ENCODE peak calls at places on chromosomes 2 and 18, in five cellular contexts. C is Peyer's patch; A is tibial nerve; H is upper lobe of right lung; K is CD8-positive, alpha-beta T cell. S is an unnamed sample.

GRCh38 chr2:71742953-71743601 is 289.7 kb downstream of the DYSF start:
- DNase-seq in A (peak), C (no peak), K (no peak), H (no peak), S (no peak)

GRCh38 chr2:162613839-162614238 is 224.7 kb downstream of the KCNH7 start:
- DNase-seq in C (no peak), A (no peak), K (no peak), H (no peak), S (no peak)

GRCh38 chr2:134690629-134691215 is 28.1 kb downstream of the TMEM163 start:
- DNase-seq in C (no peak), H (no peak), A (no peak), K (no peak), S (no peak)

GRCh38 chr2:229586746-229587705 is 127.3 kb downstream of the DNER start:
- DNase-seq in H (peak), A (peak), K (no peak), C (peak), S (no peak)

GRCh38 chr2:189580662-189581353 is at the start of gene SLC40A1:
- DNase-seq in H (peak), C (peak), A (peak), K (peak), S (peak)

GRCh38 chr2:188158337-188159100 is 133.2 kb upstream of the GULP1 start:
- DNase-seq in C (no peak), A (no peak), H (no peak), K (no peak), S (no peak)

GRCh38 chr2:127051116-127051779 is 55.7 kb downstream of the BIN1 start:
- DNase-seq in C (peak), A (no peak), H (peak), K (no peak), S (no peak)

GRCh38 chr2:88265352-88265960 is 95.3 kb downstream of the THNSL2 start:
- DNase-seq in C (no peak), H (no peak), A (no peak), K (no peak), S (no peak)

GRCh38 chr2:40935349-40935748 is 483.5 kb upstream of the SLC8A1 start:
- DNase-seq in A (no peak), H (no peak), K (no peak), C (no peak), S (no peak)

GRCh38 chr2:165827921-165828276 is 33.9 kb upstream of the GALNT3 start:
- DNase-seq in A (no peak), H (no peak), C (no peak), K (no peak), S (no peak)

GRCh38 chr2:119352357-119352756 is 14.3 kb downstream of the C2orf76 start:
- DNase-seq in H (no peak), K (no peak), C (no peak), A (no peak), S (no peak)

GRCh38 chr18:32707586-32707985 is 65.2 kb downstream of the KLHL14 start:
- DNase-seq in C (no peak), H (no peak), A (no peak), K (no peak), S (no peak)

GRCh38 chr2:139394801-139395200 is 614.6 kb upstream of the NXPH2 start:
- DNase-seq in H (no peak), A (no peak), K (no peak), C (no peak), S (no peak)

GRCh38 chr2:111121028-111121872 is 536 bp downstream of the BCL2L11 start:
- DNase-seq in H (peak), K (peak), C (peak), A (peak), S (peak)

GRCh38 chr18:64037812-64038414 is 68.0 kb downstream of the SERPINB8 start:
- DNase-seq in H (no peak), A (no peak), K (no peak), C (no peak), S (no peak)

GRCh38 chr2:235050992-235051351 is 99.2 kb downstream of the SH3BP4 start:
- DNase-seq in H (peak), C (peak), A (peak), K (no peak), S (no peak)

GRCh38 chr2:202774104-202774503 is 97.5 kb downstream of the ICA1L start:
- DNase-seq in A (no peak), K (no peak), C (no peak), H (no peak), S (no peak)

GRCh38 chr18:3821524-3821923 is 371.6 kb downstream of the TGIF1 start:
- DNase-seq in A (no peak), K (no peak), H (no peak), C (no peak), S (no peak)

GRCh38 chr2:191555092-191555742 is 122.7 kb upstream of the NABP1 start:
- DNase-seq in H (peak), A (peak), C (peak), K (peak), S (peak)

GRCh38 chr2:66462196-66462825 is 27.4 kb downstream of the MEIS1 start:
- DNase-seq in K (no peak), A (no peak), C (no peak), H (no peak), S (no peak)

GRCh38 chr2:101958071-101958470 is 33.7 kb upstream of the IL1R2 start:
- DNase-seq in H (no peak), C (no peak), K (no peak), A (no peak), S (no peak)

GRCh38 chr2:36597532-36598377 is at the start of gene FEZ2:
- DNase-seq in C (peak), H (peak), A (peak), K (peak), S (peak)

GRCh38 chr18:52554180-52554579 is 214.2 kb downstream of the DCC start:
- DNase-seq in C (no peak), A (no peak), K (no peak), H (no peak), S (no peak)

GRCh38 chr2:62306751-62307468 is 111.0 kb downstream of the B3GNT2 start:
- DNase-seq in C (no peak), H (no peak), A (no peak), K (no peak), S (no peak)

GRCh38 chr2:238016526-238016925 is 44.3 kb upstream of the SCLY start:
- DNase-seq in H (no peak), A (no peak), C (no peak), K (no peak), S (no peak)

GRCh38 chr2:32330136-32330535 is 26.7 kb upstream of the BIRC6 start:
- DNase-seq in H (no peak), K (no peak), A (no peak), C (no peak), S (no peak)

GRCh38 chr2:102703748-102704147 is 58.1 kb upstream of the TMEM182 start:
- DNase-seq in H (no peak), K (no peak), C (no peak), A (no peak), S (no peak)

GRCh38 chr18:25365242-25365641 is 13.3 kb upstream of the ZNF521 start:
- DNase-seq in K (no peak), A (no peak), H (no peak), C (no peak), S (no peak)

GRCh38 chr2:53519925-53520629 is 247.5 kb upstream of the CHAC2 start:
- DNase-seq in A (no peak), K (no peak), C (no peak), H (no peak), S (no peak)

GRCh38 chr2:119823734-119824334 is 64.1 kb downstream of the PTPN4 start:
- DNase-seq in A (no peak), H (no peak), K (no peak), C (no peak), S (peak)

GRCh38 chr2:240248981-240249422 is 108.5 kb upstream of the OTOS start:
- DNase-seq in K (no peak), A (no peak), C (peak), H (no peak), S (no peak)

GRCh38 chr2:239603411-239604356 is 202.9 kb upstream of the HDAC4 start:
- DNase-seq in C (no peak), A (no peak), H (no peak), K (no peak), S (no peak)

GRCh38 chr2:229032596-229033234 is 238.4 kb downstream of the PID1 start:
- DNase-seq in C (no peak), K (no peak), H (no peak), A (no peak), S (no peak)

GRCh38 chr18:9682572-9682971 is 25.5 kb upstream of the RAB31 start:
- DNase-seq in A (no peak), C (no peak), K (no peak), H (no peak), S (no peak)

GRCh38 chr2:241584446-241584845 is 25.9 kb downstream of the BOK start:
- DNase-seq in A (no peak), K (no peak), H (no peak), C (no peak), S (no peak)

DNA sequence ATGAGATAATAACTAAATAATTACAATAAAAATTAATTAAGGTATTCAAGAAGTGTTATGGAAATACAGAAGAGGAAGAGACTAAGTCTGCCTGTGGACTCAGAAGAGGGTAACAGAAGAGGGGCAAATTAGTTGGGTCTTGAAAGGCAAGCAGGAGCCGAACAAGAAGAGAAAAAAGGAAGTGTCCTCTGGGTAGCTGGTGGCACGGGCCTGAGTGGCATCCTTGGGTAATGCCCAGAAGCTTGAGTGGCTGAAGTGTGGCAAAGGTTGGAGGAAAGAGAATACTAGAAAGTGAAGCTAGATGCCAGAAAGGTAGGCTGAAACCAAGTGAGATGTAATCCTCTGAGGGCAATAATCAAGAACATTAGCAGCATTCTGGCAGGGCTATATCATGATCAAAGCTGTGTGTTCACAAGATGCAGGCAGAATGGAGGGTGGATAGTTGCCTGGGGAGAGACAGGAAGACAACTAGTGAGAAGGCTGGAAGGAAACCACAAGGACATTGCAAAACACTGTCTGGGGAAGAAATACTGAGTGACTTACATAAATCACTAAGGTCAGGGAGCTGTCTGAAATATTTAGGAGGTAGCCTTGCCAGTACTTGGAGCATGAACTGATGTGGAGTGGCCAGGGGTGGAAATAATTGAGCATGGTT is 16.2 kb downstream of the DOCK10 start:
- DNase-seq in A (no peak), K (no peak), H (peak), C (no peak), S (no peak)
- H3K27ac ChIP-seq in A (no peak), K (no peak), H (no peak), C (no peak), S (no peak)

DNA sequence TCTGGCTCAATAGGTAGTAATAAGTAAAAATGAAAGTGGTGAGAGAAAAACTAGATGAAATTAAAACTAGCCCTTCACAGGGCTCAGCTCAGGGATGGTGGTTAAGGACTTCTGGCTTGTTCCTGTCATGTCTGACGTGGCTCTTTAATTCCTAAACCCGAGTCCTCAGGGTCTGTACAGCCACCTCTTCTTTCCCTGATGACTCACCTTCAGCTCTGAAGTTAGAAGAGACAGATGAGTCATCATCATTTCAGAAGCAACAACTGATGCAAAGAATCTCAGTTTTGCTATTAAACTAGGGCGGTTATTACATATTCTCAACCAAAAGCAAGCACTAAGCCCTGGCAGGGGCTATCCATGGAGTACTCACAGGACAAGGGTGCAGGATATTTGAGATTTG is 24.0 kb upstream of the ITGB6 start:
- DNase-seq in H (no peak), C (no peak), K (no peak), A (no peak), S (no peak)
- TF ChIP-seq CTCF in H (no peak), C (no peak), K (no peak), A (no peak), S (no peak)

GRCh38 chr2:20428717-20429490 is 18.0 kb upstream of the RHOB start:
- DNase-seq in H (no peak), A (no peak), K (no peak), C (no peak), S (no peak)

GRCh38 chr2:20431772-20432171 is 15.1 kb upstream of the RHOB start:
- DNase-seq in C (no peak), H (no peak), K (no peak), A (peak), S (no peak)

GRCh38 chr2:20429528-20429927 is 17.3 kb upstream of the RHOB start:
- DNase-seq in C (no peak), K (no peak), A (peak), H (no peak), S (no peak)

GRCh38 chr2:20430461-20431302 is 16.2 kb upstream of the RHOB start:
- DNase-seq in C (no peak), H (no peak), A (no peak), K (no peak), S (no peak)

GRCh38 chr2:20430035-20430434 is 16.8 kb upstream of the RHOB start:
- DNase-seq in H (no peak), K (no peak), C (no peak), A (peak), S (no peak)
- H3K27ac ChIP-seq in H (peak), K (no peak), C (peak), A (peak), S (no peak)

DNA sequence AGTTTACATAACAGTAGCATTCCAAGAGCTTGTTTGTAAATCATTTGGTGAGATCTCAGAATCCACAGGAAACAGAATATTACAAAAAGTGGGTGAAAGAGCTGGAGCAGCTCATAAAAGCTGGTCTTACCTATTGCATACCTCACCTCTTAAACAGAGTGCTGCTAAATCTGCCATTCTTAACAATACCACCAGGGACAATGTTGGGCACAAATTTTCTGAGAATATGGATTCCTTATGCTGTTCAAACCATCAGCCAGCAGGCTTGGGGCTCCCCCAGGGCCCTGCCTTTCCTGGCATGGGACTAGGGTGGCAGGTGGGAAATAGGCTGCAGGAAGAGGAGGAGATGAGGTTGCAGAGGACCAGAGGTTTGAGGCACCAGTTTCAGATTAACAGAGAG is 55.6 kb downstream of the TGFA start:
- DNase-seq in K (no peak), A (no peak), C (no peak), H (no peak), S (no peak)
- TF ChIP-seq CTCF in K (peak), A (no peak), C (no peak), H (peak), S (no peak)

GRCh38 chr18:12335503-12335902 is 27.5 kb downstream of the TUBB6 start:
- DNase-seq in C (no peak), A (no peak), K (no peak), H (no peak), S (no peak)
- H3K27ac ChIP-seq in C (no peak), A (no peak), K (no peak), H (no peak), S (no peak)

GRCh38 chr2:205906419-205906818 is 179.6 kb downstream of the INO80D start:
- DNase-seq in K (no peak), A (no peak), H (no peak), C (no peak), S (no peak)

GRCh38 chr2:205902041-205902898 is 183.7 kb downstream of the INO80D start:
- DNase-seq in K (no peak), H (no peak), A (no peak), C (no peak), S (no peak)

GRCh38 chr2:205902899-205903236 is 183.1 kb downstream of the INO80D start:
- DNase-seq in C (no peak), A (no peak), K (no peak), H (no peak), S (no peak)

GRCh38 chr2:205904873-205905272 is 181.1 kb downstream of the INO80D start:
- DNase-seq in C (no peak), A (no peak), K (no peak), H (no peak), S (no peak)

DNA sequence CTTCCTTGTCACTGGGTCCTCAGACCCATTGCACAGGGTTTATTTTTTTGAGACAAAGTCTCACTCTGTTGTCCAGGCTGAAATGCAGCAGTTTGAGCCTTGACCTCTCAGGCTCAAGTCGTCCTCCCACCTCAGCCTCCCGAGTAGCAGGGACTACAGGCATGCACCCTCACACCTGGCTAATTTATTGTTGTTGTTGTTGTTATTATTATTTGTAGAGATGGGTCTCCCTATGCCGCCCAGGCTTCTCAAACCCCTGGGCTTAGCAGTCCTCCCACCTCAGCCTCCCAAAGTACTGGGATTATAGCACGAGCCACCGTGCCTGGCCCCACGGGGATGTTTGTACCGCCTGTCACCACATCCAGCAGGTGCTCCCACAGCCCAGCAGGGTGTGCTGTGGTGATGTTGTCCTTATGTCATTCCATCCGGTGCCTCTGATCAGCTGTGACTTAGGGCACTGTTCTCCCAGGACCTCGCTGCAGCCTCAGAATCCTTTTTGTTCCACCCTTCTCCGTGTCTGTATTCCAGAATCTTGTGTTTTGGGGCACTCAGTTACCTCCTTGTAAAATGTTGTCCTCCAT is 182.3 kb downstream of the INO80D start:
- DNase-seq in H (no peak), C (peak), A (no peak), K (no peak), S (no peak)
- TF ChIP-seq CTCF in H (peak), C (no peak), A (no peak), K (no peak), S (no peak)

GRCh38 chr2:167681646-167682045 is 565.7 kb downstream of the STK39 start:
- DNase-seq in C (no peak), A (no peak), H (no peak), K (no peak), S (no peak)
- H3K27ac ChIP-seq in C (no peak), A (no peak), H (no peak), K (no peak), S (no peak)